ENCODE peak calls at places on chromosomes 3 and 15, in eight cellular contexts. D, N, L, Q, T, W, V and R are unnamed samples.

GRCh38 chr3:48426944-48427629 is 2.8 kb downstream of the PLXNB1 start:
- DNase-seq in D (no peak), N (no peak), L (no peak), Q (no peak), T (no peak), W (no peak), V (no peak), R (no peak)

GRCh38 chr3:185866995-185867394 is 42.2 kb upstream of the IGF2BP2 start:
- DNase-seq in D (no peak), N (no peak), L (no peak), Q (no peak), T (no peak), W (no peak), V (no peak), R (no peak)

GRCh38 chr3:81874738-81875137 is 113.3 kb upstream of the GBE1 start:
- DNase-seq in D (no peak), N (no peak), L (no peak), Q (no peak), T (no peak), W (no peak), V (no peak), R (no peak)

GRCh38 chr3:33884204-33884561 is 85.8 kb downstream of the PDCD6IP start:
- DNase-seq in D (no peak), N (no peak), L (no peak), Q (peak; percentile 25), T (peak; percentile 18), W (no peak), V (no peak), R (peak; percentile 68)

GRCh38 chr15:74835312-74835823 is 7.6 kb downstream of the ULK3 start:
- DNase-seq in D (peak; percentile 51), N (peak; percentile 26), L (no peak), Q (peak; percentile 57), T (peak; percentile 96), W (no peak), V (peak; percentile 87), R (peak; percentile 98)

GRCh38 chr3:5133689-5134088 is 11.6 kb downstream of the ARL8B start:
- DNase-seq in D (no peak), N (no peak), L (no peak), Q (no peak), T (no peak), W (no peak), V (no peak), R (peak; percentile 36)

GRCh38 chr15:99732711-99733267 is 448 bp downstream of the LYSMD4 start:
- DNase-seq in D (peak; percentile 7), N (no peak), L (no peak), Q (peak; percentile 35), T (peak; percentile 59), W (peak; percentile 24), V (peak; percentile 57), R (no peak)

GRCh38 chr15:78751602-78751979 is 59.7 kb downstream of the ADAMTS7 start:
- DNase-seq in D (no peak), N (no peak), L (no peak), Q (no peak), T (no peak), W (no peak), V (no peak), R (no peak)

GRCh38 chr15:80041497-80042253 is 17.8 kb upstream of the ZFAND6 start:
- DNase-seq in D (no peak), N (no peak), L (no peak), Q (no peak), T (no peak), W (no peak), V (no peak), R (no peak)

GRCh38 chr3:197007296-197007940 is 22.2 kb downstream of the MELTF start:
- DNase-seq in D (no peak), N (no peak), L (no peak), Q (no peak), T (no peak), W (no peak), V (no peak), R (no peak)

GRCh38 chr3:179227349-179227748 is 23.6 kb downstream of the KCNMB3 start:
- DNase-seq in D (peak; percentile 25), N (no peak), L (no peak), Q (no peak), T (peak; percentile 27), W (no peak), V (no peak), R (no peak)

DNA sequence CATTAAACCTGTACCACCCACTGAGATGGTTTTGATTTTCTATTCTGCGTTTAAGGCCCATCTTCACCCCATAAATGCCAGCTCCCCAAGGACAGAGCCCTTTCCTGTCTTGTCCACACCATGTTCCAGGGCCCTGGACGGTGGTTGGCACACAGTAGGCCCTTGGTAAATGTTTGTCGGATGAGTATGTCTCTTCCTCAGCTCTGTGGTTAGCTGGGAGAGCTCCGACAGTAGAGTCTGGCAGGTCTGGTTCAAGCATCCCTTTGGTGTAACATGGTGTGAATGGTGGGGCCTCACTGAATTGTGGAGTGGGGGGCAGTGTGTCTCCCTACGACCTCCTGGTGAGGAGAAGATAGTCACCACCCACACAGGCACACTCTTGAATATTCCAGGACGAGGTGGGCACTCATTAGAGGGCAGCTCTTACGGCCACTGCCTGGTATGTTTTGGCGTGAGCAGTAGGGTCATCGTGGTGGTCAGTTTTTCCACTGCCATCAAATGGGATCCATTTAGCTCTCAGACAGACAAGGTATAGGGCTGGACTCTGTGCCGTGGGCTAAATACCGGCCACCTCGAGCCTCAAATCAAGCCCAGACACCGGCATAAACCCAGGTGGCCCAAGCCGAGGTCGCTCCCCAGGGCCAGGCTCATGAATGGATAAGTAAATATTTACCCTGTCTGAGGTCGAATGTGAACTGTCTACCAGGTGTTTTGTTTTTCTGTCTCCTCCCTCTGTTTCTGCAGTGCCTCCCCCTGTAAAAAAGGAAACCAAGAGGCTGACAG is 61.3 kb downstream of the SMAD3 start:
- DNase-seq in D (peak; percentile 69), N (no peak), L (no peak), Q (no peak), T (no peak), W (no peak), V (no peak), R (peak; percentile 33)
- H3K27ac ChIP-seq in D (no peak overlapping the region), N (peak overlapping the region; percentile 100), L (no peak overlapping the region), Q (peak overlapping the region; percentile 96), T (no peak overlapping the region), W (peak overlapping the region; percentile 89), V (peak overlapping the region; percentile 74), R (no peak overlapping the region)

GRCh38 chr15:96326551-96327154 is 3.8 kb upstream of the NR2F2 start:
- DNase-seq in D (peak; percentile 76), N (peak; percentile 39), L (no peak), Q (peak; percentile 45), T (peak; percentile 69), W (peak; percentile 25), V (no peak), R (peak; percentile 84)

GRCh38 chr15:96327155-96327741 is 3.3 kb upstream of the NR2F2 start:
- DNase-seq in D (peak; percentile 92), N (peak; percentile 72), L (no peak), Q (no peak), T (peak; percentile 75), W (peak; percentile 18), V (peak; percentile 65), R (peak; percentile 62)

GRCh38 chr15:96330064-96330449 is 443 bp upstream of the NR2F2 start:
- DNase-seq in D (peak; percentile 90), N (peak; percentile 72), L (no peak), Q (no peak), T (peak; percentile 79), W (no peak), V (no peak), R (no peak)

GRCh38 chr15:96329403-96329981 is 1.0 kb upstream of the NR2F2 start:
- DNase-seq in D (peak; percentile 48), N (peak; percentile 34), L (no peak), Q (no peak), T (no peak), W (no peak), V (no peak), R (no peak)

DNA sequence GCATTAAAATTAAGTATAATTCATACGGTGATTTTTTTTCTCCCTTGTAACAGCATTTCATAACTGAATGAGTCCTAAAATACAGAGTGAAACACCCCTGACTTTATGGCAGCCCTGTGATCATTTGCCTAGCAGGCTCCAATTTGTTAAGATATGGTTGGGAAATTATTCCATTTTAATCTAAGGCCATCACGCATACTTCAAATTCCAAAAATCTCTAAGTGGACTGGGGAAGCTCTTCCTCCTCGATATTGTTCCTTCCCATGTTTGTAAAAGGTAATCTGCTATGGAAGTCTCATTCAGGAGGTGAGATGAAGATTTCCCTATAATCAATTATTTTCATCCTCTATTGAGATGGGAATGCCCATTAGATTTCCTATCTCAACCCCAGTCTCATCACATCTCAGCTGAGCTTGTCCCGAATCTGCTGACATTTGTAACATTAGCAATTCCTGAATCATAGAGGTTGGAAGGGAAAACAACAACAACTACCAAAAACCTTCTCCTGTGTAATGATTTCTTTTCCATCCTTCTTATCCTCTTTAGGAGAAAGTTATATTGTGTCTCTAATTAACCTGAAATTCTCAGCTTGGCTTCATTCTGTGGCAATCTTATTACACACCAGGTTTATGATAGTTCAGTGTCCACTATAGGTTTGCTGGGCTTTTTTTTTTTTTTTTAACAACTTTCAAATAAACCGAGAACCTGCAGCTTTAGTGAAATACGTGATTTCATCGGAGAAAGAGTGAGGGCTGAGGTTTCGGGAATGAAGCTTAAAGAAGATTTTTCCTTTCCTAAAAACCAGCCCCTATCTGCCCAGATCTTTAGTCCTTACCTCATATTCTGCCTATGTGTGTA is 2.2 kb upstream of the NR2F2 start:
- DNase-seq in D (peak; percentile 32), N (no peak), L (no peak), Q (no peak), T (no peak), W (no peak), V (no peak), R (no peak)
- H3K27ac ChIP-seq in D (peak overlapping the region; percentile 73), N (peak overlapping the region; percentile 85), L (no peak overlapping the region), Q (peak overlapping the region; percentile 96), T (no peak overlapping the region), W (peak overlapping the region; percentile 40), V (no peak overlapping the region), R (no peak overlapping the region)

DNA sequence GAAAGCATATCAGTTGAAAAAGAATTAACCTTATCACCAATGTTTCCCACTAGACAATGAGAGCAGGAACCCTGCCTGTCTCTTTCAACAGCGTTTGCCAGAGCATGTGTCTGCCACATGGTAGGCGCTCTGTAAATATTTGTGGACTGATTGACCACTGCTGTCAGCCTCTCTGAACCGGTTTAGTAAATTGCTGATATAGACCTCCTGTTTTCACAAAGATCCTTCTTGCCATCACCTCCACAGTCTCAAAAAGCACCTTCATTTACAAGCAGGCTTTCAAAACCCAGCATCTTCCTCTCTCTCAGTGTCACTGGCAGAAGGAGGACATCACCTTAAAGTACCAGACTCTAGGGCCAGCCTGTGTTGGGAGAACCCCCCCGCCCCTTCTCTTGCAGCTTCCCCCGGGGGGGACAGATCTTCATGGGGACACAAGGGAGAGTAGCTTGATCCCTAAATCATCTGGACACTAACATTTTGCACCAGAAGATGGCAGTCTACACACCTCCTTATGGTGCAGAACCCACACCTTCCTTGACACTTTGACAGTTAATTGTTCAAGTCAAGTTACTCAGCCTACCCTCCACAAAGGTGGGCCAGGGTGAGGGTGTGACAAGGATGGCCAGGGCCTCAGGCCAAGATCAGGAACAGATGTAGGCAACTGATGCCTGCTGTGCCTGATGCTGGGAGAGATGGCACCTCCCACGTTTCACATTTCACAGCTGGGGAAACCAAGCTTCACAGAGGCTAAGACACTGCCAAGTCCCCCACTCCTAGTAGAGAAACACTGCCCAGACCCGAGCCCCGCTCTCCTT is 37.8 kb upstream of the USP3 start:
- DNase-seq in D (peak; percentile 76), N (peak; percentile 65), L (no peak), Q (no peak), T (peak; percentile 85), W (no peak), V (peak; percentile 72), R (peak; percentile 85)
- H3K27ac ChIP-seq in D (no peak overlapping the region), N (no peak overlapping the region), L (no peak overlapping the region), Q (no peak overlapping the region), T (no peak overlapping the region), W (no peak overlapping the region), V (no peak overlapping the region), R (no peak overlapping the region)

GRCh38 chr15:64164436-64164835 is 1.6 kb upstream of the PPIB start:
- DNase-seq in D (no peak), N (no peak), L (no peak), Q (no peak), T (no peak), W (no peak), V (no peak), R (no peak)
- H3K27ac ChIP-seq in D (no peak overlapping the region), N (no peak overlapping the region), L (no peak overlapping the region), Q (no peak overlapping the region), T (peak overlapping the region; percentile 39), W (peak overlapping the region; percentile 76), V (no peak overlapping the region), R (no peak overlapping the region)